ENCODE peak calls at places on chromosome 16, in nine cellular contexts. S is activated T-cell treated with anti-CD3 and anti-CD28 coated beads for 1 hour; L is B cell; U is stimulated activated CD8-positive, alpha-beta memory T cell treated with anti-CD3 and anti-CD28 coated beads, Interleukin-4, amount 100 ng/mL, for 1 hour; M is C1 segment of cervical spinal cord; X is hepatic stellate cell; R is activated CD8-positive, alpha-beta memory T cell treated with anti-CD3 and anti-CD28 coated beads for 1 hour; B is stimulated activated CD4-positive, alpha-beta T cell treated with anti-CD3 and anti-CD28 coated beads, Interleukin-2, amount 100 ng/mL, for 24 hours; O is colonic mucosa. H is an unnamed sample.

GRCh38 chr16:3431779-3432219 is 11.5 kb downstream of the ZNF597 start:
- DNase-seq in X (no peak), U (peak), B (peak), O (peak), L (no peak), R (peak), S (peak), M (no peak), H (no peak)

GRCh38 chr16:54411555-54411954 is 125.0 kb upstream of the IRX3 start:
- DNase-seq in M (no peak), U (no peak), X (no peak), S (no peak), L (no peak), O (no peak), R (no peak), B (no peak), H (no peak)

GRCh38 chr16:49049191-49049590 is 232.4 kb downstream of the CBLN1 start:
- DNase-seq in L (no peak), S (no peak), M (no peak), O (no peak), X (no peak), U (no peak), B (no peak), R (no peak), H (no peak)

GRCh38 chr16:68961778-68962402 is 118.6 kb downstream of the TANGO6 start:
- DNase-seq in L (no peak), B (no peak), U (no peak), O (no peak), X (no peak), R (no peak), M (no peak), S (no peak), H (no peak)

GRCh38 chr16:71986131-71986530 is 14.1 kb downstream of the PKD1L3 start:
- DNase-seq in U (no peak), X (no peak), B (no peak), M (no peak), O (no peak), L (no peak), S (no peak), R (no peak), H (no peak)

GRCh38 chr16:46768809-46769208 is 20.7 kb upstream of the MYLK3 start:
- DNase-seq in O (no peak), R (no peak), U (no peak), B (no peak), X (no peak), S (no peak), L (no peak), M (no peak), H (no peak)

GRCh38 chr16:58124601-58124915 is 4.6 kb downstream of the CFAP20 start:
- DNase-seq in O (no peak), R (no peak), X (no peak), B (no peak), U (no peak), L (no peak), M (no peak), S (no peak), H (no peak)

GRCh38 chr16:48444574-48444973 is 59.4 kb upstream of the SIAH1 start:
- DNase-seq in B (no peak), O (no peak), U (no peak), L (no peak), M (no peak), S (no peak), X (peak), R (no peak), H (peak)

GRCh38 chr16:67110136-67110847 is 551 bp downstream of the PHAF1 start:
- DNase-seq in S (no peak), O (peak), B (no peak), L (peak), X (no peak), U (no peak), R (no peak), M (peak), H (no peak)

GRCh38 chr16:67528870-67529638 is 425 bp downstream of the RIPOR1 start:
- DNase-seq in B (peak), R (no peak), S (no peak), U (no peak), X (peak), M (no peak), L (peak), O (peak), H (peak)

GRCh38 chr16:86334062-86334461 is 176.3 kb upstream of the FOXF1 start:
- DNase-seq in S (no peak), U (no peak), R (no peak), L (no peak), X (no peak), B (no peak), O (no peak), M (no peak), H (no peak)

GRCh38 chr16:53356478-53357207 is 77.6 kb upstream of the RBL2 start:
- DNase-seq in U (no peak), O (no peak), R (no peak), X (no peak), L (no peak), S (no peak), B (no peak), M (no peak), H (no peak)

GRCh38 chr16:54244061-54244886 is 42.3 kb downstream of the IRX3 start:
- DNase-seq in M (no peak), O (no peak), S (no peak), L (no peak), B (no peak), R (no peak), U (no peak), X (no peak), H (no peak)

H was measured in GM03348.